ENCODE peak calls at places on chromosomes 13 and 19, in six cellular contexts. P is astrocyte of the spinal cord, X is fibroblast of villous mesenchyme, H is mucosa of descending colon, S is HCT116, M is left ventricle myocardium inferior. T is an unnamed sample.

GRCh38 chr13:98657506-98658085 is 80.7 kb upstream of the STK24 start:
- DNase-seq in S (no peak), H (no peak), M (no peak), P (no peak), X (peak), T (no peak)

GRCh38 chr13:42996584-42996983 is 4.5 kb upstream of the EPSTI1 start:
- DNase-seq in S (peak), P (peak), H (no peak), M (no peak), X (peak), T (peak)

GRCh38 chr19:52297601-52298358 is 811 bp downstream of the ZNF480 start:
- DNase-seq in X (peak), M (no peak), S (no peak), P (no peak), H (no peak), T (peak)

GRCh38 chr13:31110617-31111016 is 51.1 kb downstream of the HSPH1 start:
- DNase-seq in P (no peak), H (no peak), S (no peak), M (no peak), X (no peak), T (peak)

GRCh38 chr13:23668557-23668956 is 98.3 kb downstream of the TNFRSF19 start:
- DNase-seq in H (no peak), S (no peak), P (no peak), M (peak), X (no peak), T (no peak)

GRCh38 chr19:41133260-41133659 is 19.0 kb downstream of the CYP2F1 start:
- DNase-seq in M (no peak), X (no peak), S (no peak), P (no peak), H (no peak), T (no peak)

GRCh38 chr19:49851456-49852259 is 699 bp downstream of the PTOV1 start:
- DNase-seq in H (no peak), S (no peak), M (no peak), X (peak), P (no peak), T (no peak)

GRCh38 chr13:48018637-48019036 is 17.6 kb upstream of the SUCLA2 start:
- DNase-seq in X (no peak), S (no peak), H (no peak), P (no peak), M (no peak), T (no peak)

DNA sequence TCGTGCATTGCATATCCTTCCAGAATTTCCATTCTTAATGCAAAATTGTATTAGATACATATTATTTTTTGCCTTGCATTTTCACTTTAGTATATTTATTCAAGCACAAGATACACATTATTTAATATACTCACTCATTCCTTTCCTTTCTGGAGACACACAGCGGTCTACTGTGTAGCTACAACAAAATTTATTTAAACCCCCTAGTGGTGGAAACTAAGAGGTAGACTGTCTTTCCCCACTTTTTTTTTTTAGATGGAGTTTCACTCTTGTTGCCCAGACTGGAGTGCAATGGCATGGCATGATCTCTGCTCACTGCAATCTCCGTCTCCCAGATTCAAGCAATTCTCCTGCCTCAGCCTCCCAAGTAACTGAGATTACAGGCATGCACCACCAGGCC is 2040.3 kb upstream of the PCDH20 start:
- DNase-seq in S (no peak), X (no peak), H (no peak), M (no peak), P (no peak), T (no peak)
- TF ChIP-seq CTCF in S (peak), X (no peak), H (no peak), M (no peak), P (peak), T (no peak)

GRCh38 chr19:18328340-18329034 is 5.6 kb upstream of the LSM4 start:
- DNase-seq in P (peak), M (peak), X (peak), S (peak), H (peak), T (peak)

GRCh38 chr19:18332917-18333530 is 7.4 kb upstream of the PGPEP1 start:
- DNase-seq in X (no peak), M (no peak), P (no peak), H (no peak), S (no peak), T (no peak)

GRCh38 chr19:18330865-18331264 is 8.0 kb upstream of the LSM4 start:
- DNase-seq in H (no peak), S (no peak), X (no peak), P (no peak), M (no peak), T (no peak)

GRCh38 chr19:18326772-18327171 is 3.9 kb upstream of the LSM4 start:
- DNase-seq in H (no peak), P (no peak), S (no peak), M (no peak), X (no peak), T (no peak)

GRCh38 chr19:18329035-18329376 is 6.1 kb upstream of the LSM4 start:
- DNase-seq in S (no peak), H (no peak), M (no peak), P (no peak), X (no peak), T (no peak)
- H3K4me3 ChIP-seq in S (peak), H (no peak), M (peak), P (peak), X (peak), T (peak)

DNA sequence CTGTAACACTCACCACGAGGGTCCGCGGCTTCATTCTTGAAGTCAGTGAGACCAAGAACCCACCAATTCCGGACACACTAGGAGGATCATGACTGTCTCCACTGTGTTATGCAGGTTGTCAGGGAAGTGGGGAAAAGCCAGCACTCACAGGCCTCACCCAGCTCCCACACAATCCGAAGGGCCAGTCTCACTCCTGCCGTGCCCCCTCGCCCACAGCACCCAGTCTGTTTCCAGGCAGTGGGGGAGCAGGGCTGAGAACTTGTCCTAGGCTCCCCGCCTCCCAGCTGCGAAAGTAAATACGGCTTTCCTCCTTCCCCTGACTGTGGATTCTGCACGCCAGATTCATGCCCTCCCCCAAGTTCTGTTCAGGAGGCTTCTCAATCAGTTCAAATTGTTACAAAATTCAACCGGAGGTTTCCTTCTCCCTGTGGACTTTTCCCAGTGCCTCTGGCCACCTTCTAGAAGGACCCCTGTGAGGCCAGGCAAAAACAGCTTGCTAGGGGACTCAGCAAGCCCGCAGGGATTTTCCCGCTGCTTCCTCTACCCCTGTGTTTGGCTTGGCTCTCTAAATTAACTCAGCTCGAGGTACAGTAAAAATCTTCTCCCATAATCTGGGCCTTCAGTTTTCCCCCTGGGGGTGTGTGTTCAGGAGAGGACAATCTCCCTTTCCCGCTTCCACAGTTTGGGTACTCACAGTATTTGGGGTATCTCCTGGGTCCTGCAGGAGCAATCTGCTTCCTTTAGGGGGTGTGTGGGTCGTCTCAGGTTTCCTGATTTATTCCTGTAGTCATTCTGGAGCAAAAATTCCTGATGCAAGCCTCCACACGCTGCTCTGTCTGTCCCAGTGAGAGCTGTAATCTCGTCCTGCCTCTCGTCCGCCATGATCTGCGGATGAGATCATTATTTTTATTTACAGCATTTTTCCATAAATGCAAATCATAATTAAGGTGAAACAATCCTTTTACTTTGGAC is 899.8 kb downstream of the GPC5 start:
- DNase-seq in X (no peak), P (no peak), M (no peak), H (no peak), S (no peak), T (no peak)
- TF ChIP-seq CTCF in X (no peak), P (no peak), M (no peak), H (no peak), S (no peak), T (no peak)

GRCh38 chr19:6766357-6767080 is 716 bp downstream of the SH2D3A start:
- DNase-seq in H (no peak), S (no peak), P (no peak), X (no peak), M (no peak), T (no peak)

GRCh38 chr19:6769006-6769637 is 1.9 kb upstream of the SH2D3A start:
- DNase-seq in M (no peak), P (no peak), X (peak), H (no peak), S (no peak), T (peak)

GRCh38 chr19:6767081-6767356 is 216 bp downstream of the SH2D3A start:
- DNase-seq in H (peak), S (no peak), P (no peak), X (no peak), M (no peak), T (no peak)

GRCh38 chr19:6768236-6768785 is 1.1 kb upstream of the SH2D3A start:
- DNase-seq in S (no peak), P (no peak), H (no peak), X (no peak), M (no peak), T (no peak)

GRCh38 chr19:6767357-6768235 is at the start of gene SH2D3A:
- DNase-seq in H (peak), S (peak), X (peak), M (peak), P (no peak), T (peak)
- H3K4me3 ChIP-seq in H (peak), S (peak), X (peak), M (peak), P (no peak), T (no peak)

DNA sequence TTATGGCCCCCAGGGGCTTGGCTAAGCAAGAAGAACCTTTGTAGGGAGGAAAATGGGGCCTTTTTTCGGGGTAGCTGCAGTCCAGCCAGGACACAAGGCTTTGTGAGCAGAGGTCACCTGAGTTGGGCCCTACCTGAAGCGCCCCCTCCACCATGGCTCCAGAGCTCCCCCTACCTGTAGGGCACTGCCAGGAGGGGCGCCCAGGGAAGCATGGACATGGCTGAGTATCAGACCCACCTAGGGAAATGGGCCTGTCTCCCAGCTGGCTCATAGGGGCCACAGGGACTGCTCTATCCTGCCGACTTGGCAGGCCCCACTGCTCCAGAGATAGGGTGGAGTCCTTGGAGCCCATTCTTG is 9.0 kb upstream of the CEBPA start:
- DNase-seq in X (no peak), S (no peak), H (peak), M (no peak), P (no peak), T (no peak)
- TF ChIP-seq CTCF in X (no peak), S (peak), H (no peak), M (no peak), P (no peak), T (peak)

T was measured in NB4.